ENCODE peak calls at places on chromosomes 16 and 17, in six cellular contexts. One of them, this sample, is unnamed.
A peak's percentile ranks its signal among the peaks of the same experiment; 100 is the strongest.

GRCh38 chr16:87326151-87326571 is 9.0 kb upstream of the C16orf95 start:
- DNase-seq in HTR-8/SVneo: no peak
- DNase-seq in cardiac muscle cell: no peak
- DNase-seq in CD8-positive, alpha-beta memory T cell: no peak
- DNase-seq in NCI-H2029: no peak
- DNase-seq in ureter: no peak
- DNase-seq in this sample: no peak

GRCh38 chr16:68356249-68356918 is 45.6 kb downstream of the PRMT7 start:
- DNase-seq in HTR-8/SVneo: no peak
- DNase-seq in cardiac muscle cell: no peak
- DNase-seq in CD8-positive, alpha-beta memory T cell: peak; percentile 64
- DNase-seq in NCI-H2029: no peak
- DNase-seq in ureter: no peak
- DNase-seq in this sample: no peak

GRCh38 chr16:87844374-87844733 is 25.0 kb downstream of the SLC7A5 start:
- DNase-seq in HTR-8/SVneo: no peak
- DNase-seq in cardiac muscle cell: no peak
- DNase-seq in CD8-positive, alpha-beta memory T cell: no peak
- DNase-seq in NCI-H2029: no peak
- DNase-seq in ureter: no peak
- DNase-seq in this sample: no peak

GRCh38 chr16:5065813-5066212 is at the start of gene C16orf89:
- DNase-seq in HTR-8/SVneo: no peak
- DNase-seq in cardiac muscle cell: no peak
- DNase-seq in CD8-positive, alpha-beta memory T cell: no peak
- DNase-seq in NCI-H2029: no peak
- DNase-seq in ureter: peak; percentile 55
- DNase-seq in this sample: no peak

GRCh38 chr16:86052115-86052670 is 153.2 kb downstream of the IRF8 start:
- DNase-seq in HTR-8/SVneo: no peak
- DNase-seq in cardiac muscle cell: no peak
- DNase-seq in CD8-positive, alpha-beta memory T cell: no peak
- DNase-seq in NCI-H2029: no peak
- DNase-seq in ureter: no peak
- DNase-seq in this sample: no peak

GRCh38 chr17:80941743-80942211 is 49.9 kb upstream of the CHMP6 start:
- DNase-seq in HTR-8/SVneo: no peak
- DNase-seq in cardiac muscle cell: no peak
- DNase-seq in CD8-positive, alpha-beta memory T cell: no peak
- DNase-seq in NCI-H2029: no peak
- DNase-seq in ureter: no peak
- DNase-seq in this sample: no peak

GRCh38 chr16:56972898-56973689 is 11.3 kb downstream of the CETP start:
- DNase-seq in HTR-8/SVneo: no peak
- DNase-seq in cardiac muscle cell: no peak
- DNase-seq in CD8-positive, alpha-beta memory T cell: no peak
- DNase-seq in NCI-H2029: no peak
- DNase-seq in ureter: no peak
- DNase-seq in this sample: no peak

GRCh38 chr16:66342294-66342900 is 24.1 kb upstream of the CDH5 start:
- DNase-seq in HTR-8/SVneo: peak; percentile 71
- DNase-seq in cardiac muscle cell: peak; percentile 67
- DNase-seq in CD8-positive, alpha-beta memory T cell: no peak
- DNase-seq in NCI-H2029: no peak
- DNase-seq in ureter: no peak
- DNase-seq in this sample: peak; percentile 74

GRCh38 chr17:75720656-75721462 is at the start of gene ITGB4:
- DNase-seq in HTR-8/SVneo: peak; percentile 82
- DNase-seq in cardiac muscle cell: peak; percentile 49
- DNase-seq in CD8-positive, alpha-beta memory T cell: peak; percentile 60
- DNase-seq in NCI-H2029: no peak
- DNase-seq in ureter: peak; percentile 76
- DNase-seq in this sample: no peak

GRCh38 chr16:46690281-46691178 is 1.1 kb downstream of the ORC6 start:
- DNase-seq in HTR-8/SVneo: no peak
- DNase-seq in cardiac muscle cell: peak; percentile 21
- DNase-seq in CD8-positive, alpha-beta memory T cell: no peak
- DNase-seq in NCI-H2029: no peak
- DNase-seq in ureter: no peak
- DNase-seq in this sample: no peak

GRCh38 chr16:68219708-68220378 is 16.1 kb downstream of the ESRP2 start:
- DNase-seq in HTR-8/SVneo: no peak
- DNase-seq in cardiac muscle cell: no peak
- DNase-seq in CD8-positive, alpha-beta memory T cell: no peak
- DNase-seq in NCI-H2029: no peak
- DNase-seq in ureter: no peak
- DNase-seq in this sample: no peak

GRCh38 chr17:17235212-17236174 is 1.5 kb downstream of the FLCN start:
- DNase-seq in HTR-8/SVneo: no peak
- DNase-seq in cardiac muscle cell: peak; percentile 13
- DNase-seq in CD8-positive, alpha-beta memory T cell: no peak
- DNase-seq in NCI-H2029: peak; percentile 2
- DNase-seq in ureter: no peak
- DNase-seq in this sample: no peak

GRCh38 chr17:50955160-50955559 is 89.0 kb upstream of the TOB1 start:
- DNase-seq in HTR-8/SVneo: no peak
- DNase-seq in cardiac muscle cell: no peak
- DNase-seq in CD8-positive, alpha-beta memory T cell: no peak
- DNase-seq in NCI-H2029: no peak
- DNase-seq in ureter: no peak
- DNase-seq in this sample: no peak

GRCh38 chr17:46264456-46265198 is 30.3 kb upstream of the LRRC37A start:
- DNase-seq in HTR-8/SVneo: peak; percentile 79
- DNase-seq in cardiac muscle cell: peak; percentile 43
- DNase-seq in CD8-positive, alpha-beta memory T cell: peak; percentile 18
- DNase-seq in NCI-H2029: no peak
- DNase-seq in ureter: no peak
- DNase-seq in this sample: no peak

GRCh38 chr16:84475643-84476240 is 28.7 kb downstream of the MEAK7 start:
- DNase-seq in HTR-8/SVneo: no peak
- DNase-seq in cardiac muscle cell: no peak
- DNase-seq in CD8-positive, alpha-beta memory T cell: no peak
- DNase-seq in NCI-H2029: no peak
- DNase-seq in ureter: peak; percentile 59
- DNase-seq in this sample: no peak

GRCh38 chr17:45851873-45852272 is 7.2 kb downstream of the SPPL2C start:
- DNase-seq in HTR-8/SVneo: no peak
- DNase-seq in cardiac muscle cell: no peak
- DNase-seq in CD8-positive, alpha-beta memory T cell: no peak
- DNase-seq in NCI-H2029: no peak
- DNase-seq in ureter: no peak
- DNase-seq in this sample: no peak

GRCh38 chr17:62725791-62726249 is 82.3 kb downstream of the MARCHF10 start:
- DNase-seq in HTR-8/SVneo: peak; percentile 69
- DNase-seq in cardiac muscle cell: no peak
- DNase-seq in CD8-positive, alpha-beta memory T cell: no peak
- DNase-seq in NCI-H2029: no peak
- DNase-seq in ureter: no peak
- DNase-seq in this sample: no peak

GRCh38 chr17:80780381-80781187 is 211.1 kb upstream of the CHMP6 start:
- DNase-seq in HTR-8/SVneo: no peak
- DNase-seq in cardiac muscle cell: no peak
- DNase-seq in CD8-positive, alpha-beta memory T cell: no peak
- DNase-seq in NCI-H2029: no peak
- DNase-seq in ureter: no peak
- DNase-seq in this sample: no peak

GRCh38 chr16:3480901-3481695 is 14.2 kb downstream of the C16orf90 start:
- DNase-seq in HTR-8/SVneo: no peak
- DNase-seq in cardiac muscle cell: peak; percentile 93
- DNase-seq in CD8-positive, alpha-beta memory T cell: no peak
- DNase-seq in NCI-H2029: no peak
- DNase-seq in ureter: no peak
- DNase-seq in this sample: no peak

GRCh38 chr17:72432143-72432604 is 311.4 kb downstream of the SOX9 start:
- DNase-seq in HTR-8/SVneo: no peak
- DNase-seq in cardiac muscle cell: no peak
- DNase-seq in CD8-positive, alpha-beta memory T cell: no peak
- DNase-seq in NCI-H2029: no peak
- DNase-seq in ureter: no peak
- DNase-seq in this sample: no peak

GRCh38 chr17:38732376-38733314 is 2.5 kb downstream of the CISD3 start:
- DNase-seq in HTR-8/SVneo: no peak
- DNase-seq in cardiac muscle cell: no peak
- DNase-seq in CD8-positive, alpha-beta memory T cell: no peak
- DNase-seq in NCI-H2029: no peak
- DNase-seq in ureter: no peak
- DNase-seq in this sample: no peak

GRCh38 chr17:3535253-3535995 is 22.2 kb downstream of the TRPV3 start:
- DNase-seq in HTR-8/SVneo: no peak
- DNase-seq in cardiac muscle cell: peak; percentile 79
- DNase-seq in CD8-positive, alpha-beta memory T cell: peak; percentile 16
- DNase-seq in NCI-H2029: no peak
- DNase-seq in ureter: peak; percentile 67
- DNase-seq in this sample: peak; percentile 72

GRCh38 chr17:7081341-7082062 is 1.5 kb upstream of the CLEC10A start:
- DNase-seq in HTR-8/SVneo: no peak
- DNase-seq in cardiac muscle cell: no peak
- DNase-seq in CD8-positive, alpha-beta memory T cell: peak; percentile 25
- DNase-seq in NCI-H2029: no peak
- DNase-seq in ureter: no peak
- DNase-seq in this sample: no peak

GRCh38 chr17:80138856-80139426 is 8.0 kb downstream of the EIF4A3 start:
- DNase-seq in HTR-8/SVneo: no peak
- DNase-seq in cardiac muscle cell: no peak
- DNase-seq in CD8-positive, alpha-beta memory T cell: no peak
- DNase-seq in NCI-H2029: no peak
- DNase-seq in ureter: no peak
- DNase-seq in this sample: no peak

GRCh38 chr17:30336369-30337171 is 2.7 kb upstream of the TMIGD1 start:
- DNase-seq in HTR-8/SVneo: peak; percentile 44
- DNase-seq in cardiac muscle cell: no peak
- DNase-seq in CD8-positive, alpha-beta memory T cell: peak; percentile 48
- DNase-seq in NCI-H2029: peak; percentile 42
- DNase-seq in ureter: peak; percentile 33
- DNase-seq in this sample: peak; percentile 37

GRCh38 chr16:30030841-30031413 is at the start of gene TLCD3B:
- DNase-seq in HTR-8/SVneo: no peak
- DNase-seq in cardiac muscle cell: no peak
- DNase-seq in CD8-positive, alpha-beta memory T cell: no peak
- DNase-seq in NCI-H2029: no peak
- DNase-seq in ureter: no peak
- DNase-seq in this sample: no peak

GRCh38 chr16:10405386-10405939 is 19.6 kb downstream of the ATF7IP2 start:
- DNase-seq in HTR-8/SVneo: no peak
- DNase-seq in cardiac muscle cell: no peak
- DNase-seq in CD8-positive, alpha-beta memory T cell: no peak
- DNase-seq in NCI-H2029: no peak
- DNase-seq in ureter: no peak
- DNase-seq in this sample: no peak

GRCh38 chr17:71472809-71473789 is 647.7 kb upstream of the SOX9 start:
- DNase-seq in HTR-8/SVneo: peak; percentile 57
- DNase-seq in cardiac muscle cell: peak; percentile 71
- DNase-seq in CD8-positive, alpha-beta memory T cell: no peak
- DNase-seq in NCI-H2029: peak; percentile 22
- DNase-seq in ureter: no peak
- DNase-seq in this sample: peak; percentile 12

GRCh38 chr16:75385507-75386152 is 47.7 kb downstream of the CFDP1 start:
- DNase-seq in HTR-8/SVneo: peak; percentile 41
- DNase-seq in cardiac muscle cell: peak; percentile 80
- DNase-seq in CD8-positive, alpha-beta memory T cell: no peak
- DNase-seq in NCI-H2029: peak; percentile 12
- DNase-seq in ureter: no peak
- DNase-seq in this sample: no peak

GRCh38 chr16:25089346-25089745 is 22.2 kb upstream of the LCMT1 start:
- DNase-seq in HTR-8/SVneo: no peak
- DNase-seq in cardiac muscle cell: no peak
- DNase-seq in CD8-positive, alpha-beta memory T cell: no peak
- DNase-seq in NCI-H2029: no peak
- DNase-seq in ureter: no peak
- DNase-seq in this sample: no peak

GRCh38 chr16:56191807-56192643 is 736 bp downstream of the GNAO1 start:
- DNase-seq in HTR-8/SVneo: no peak
- DNase-seq in cardiac muscle cell: no peak
- DNase-seq in CD8-positive, alpha-beta memory T cell: no peak
- DNase-seq in NCI-H2029: no peak
- DNase-seq in ureter: no peak
- DNase-seq in this sample: no peak

GRCh38 chr16:65202461-65202860 is 80.6 kb upstream of the CDH11 start:
- DNase-seq in HTR-8/SVneo: no peak
- DNase-seq in cardiac muscle cell: no peak
- DNase-seq in CD8-positive, alpha-beta memory T cell: no peak
- DNase-seq in NCI-H2029: no peak
- DNase-seq in ureter: no peak
- DNase-seq in this sample: no peak

GRCh38 chr17:9969301-9969935 is 64.3 kb upstream of the RCVRN start:
- DNase-seq in HTR-8/SVneo: no peak
- DNase-seq in cardiac muscle cell: no peak
- DNase-seq in CD8-positive, alpha-beta memory T cell: no peak
- DNase-seq in NCI-H2029: no peak
- DNase-seq in ureter: no peak
- DNase-seq in this sample: no peak

GRCh38 chr16:83728518-83728917 is 79.3 kb upstream of the HSBP1 start:
- DNase-seq in HTR-8/SVneo: no peak
- DNase-seq in cardiac muscle cell: no peak
- DNase-seq in CD8-positive, alpha-beta memory T cell: no peak
- DNase-seq in NCI-H2029: peak; percentile 41
- DNase-seq in ureter: no peak
- DNase-seq in this sample: no peak

GRCh38 chr16:28217326-28217725 is 5.6 kb upstream of the XPO6 start:
- DNase-seq in HTR-8/SVneo: no peak
- DNase-seq in cardiac muscle cell: no peak
- DNase-seq in CD8-positive, alpha-beta memory T cell: no peak
- DNase-seq in NCI-H2029: no peak
- DNase-seq in ureter: no peak
- DNase-seq in this sample: no peak

GRCh38 chr17:46181940-46182339 is 11.3 kb downstream of the KANSL1 start:
- DNase-seq in HTR-8/SVneo: no peak
- DNase-seq in cardiac muscle cell: no peak
- DNase-seq in CD8-positive, alpha-beta memory T cell: no peak
- DNase-seq in NCI-H2029: no peak
- DNase-seq in ureter: no peak
- DNase-seq in this sample: no peak

GRCh38 chr16:8850279-8850885 is 18.4 kb downstream of the CARHSP1 start:
- DNase-seq in HTR-8/SVneo: no peak
- DNase-seq in cardiac muscle cell: no peak
- DNase-seq in CD8-positive, alpha-beta memory T cell: no peak
- DNase-seq in NCI-H2029: peak; percentile 14
- DNase-seq in ureter: no peak
- DNase-seq in this sample: no peak

GRCh38 chr17:63698886-63699637 is 863 bp downstream of the LIMD2 start:
- DNase-seq in HTR-8/SVneo: peak; percentile 72
- DNase-seq in cardiac muscle cell: no peak
- DNase-seq in CD8-positive, alpha-beta memory T cell: peak; percentile 82
- DNase-seq in NCI-H2029: no peak
- DNase-seq in ureter: peak; percentile 67
- DNase-seq in this sample: peak; percentile 32

GRCh38 chr17:79707931-79708891 is 22.5 kb upstream of the ENPP7 start:
- DNase-seq in HTR-8/SVneo: peak; percentile 53
- DNase-seq in cardiac muscle cell: peak; percentile 67
- DNase-seq in CD8-positive, alpha-beta memory T cell: peak; percentile 47
- DNase-seq in NCI-H2029: peak; percentile 11
- DNase-seq in ureter: no peak
- DNase-seq in this sample: peak; percentile 79